ENCODE peak calls at places on chromosome 1, in seven cellular contexts. W is substantia nigra; N is GM12892; B is NCI-H1417; O is endothelial cell; E is cardiac fibroblast; A is naive thymus-derived CD4-positive, alpha-beta T cell. H is an unnamed sample.

GRCh38 chr1:215192306-215192705 is 109.8 kb downstream of the KCNK2 start:
- DNase-seq in N (no peak), A (no peak), B (no peak), W (no peak), O (no peak), E (peak), H (no peak)

GRCh38 chr1:64229307-64229706 is 25.9 kb downstream of the UBE2U start:
- DNase-seq in A (no peak), O (no peak), E (no peak), N (no peak), B (no peak), W (no peak), H (no peak)

GRCh38 chr1:205355054-205355453 is 1.7 kb downstream of the KLHDC8A start:
- DNase-seq in O (no peak), E (peak), B (no peak), A (no peak), N (no peak), W (peak), H (no peak)

GRCh38 chr1:11653616-11654570 is at the start of gene FBXO2:
- DNase-seq in B (no peak), A (no peak), O (no peak), E (no peak), N (peak), W (no peak), H (no peak)

GRCh38 chr1:56034222-56034621 is 545.1 kb downstream of the PLPP3 start:
- DNase-seq in N (no peak), A (no peak), E (peak), W (no peak), O (no peak), B (no peak), H (no peak)

GRCh38 chr1:30759718-30760281 is 2.2 kb upstream of the LAPTM5 start:
- DNase-seq in W (no peak), N (no peak), A (no peak), E (no peak), O (no peak), B (no peak), H (no peak)

GRCh38 chr1:185400057-185400456 is 83.0 kb upstream of the IVNS1ABP start:
- DNase-seq in A (no peak), N (no peak), W (no peak), O (no peak), B (no peak), E (peak), H (no peak)

GRCh38 chr1:2976180-2976562 is 45.1 kb upstream of the ACTRT2 start:
- DNase-seq in A (no peak), E (no peak), O (no peak), N (no peak), W (no peak), B (no peak), H (no peak)

GRCh38 chr1:89834078-89834704 is 13.4 kb downstream of the LRRC8D start:
- DNase-seq in A (no peak), W (no peak), N (no peak), B (no peak), O (no peak), E (no peak), H (no peak)

GRCh38 chr1:205225901-205226765 is 1.6 kb upstream of the TMCC2 start:
- DNase-seq in W (no peak), A (no peak), E (no peak), O (no peak), B (no peak), N (no peak), H (no peak)

GRCh38 chr1:77829851-77830250 is 50.4 kb downstream of the MIGA1 start:
- DNase-seq in A (no peak), W (no peak), O (no peak), E (no peak), B (no peak), N (no peak), H (no peak)

GRCh38 chr1:20361401-20361800 is 70.7 kb downstream of the VWA5B1 start:
- DNase-seq in O (no peak), E (peak), W (no peak), N (no peak), B (no peak), A (no peak), H (no peak)

GRCh38 chr1:154431586-154432373 is 26.6 kb downstream of the IL6R start:
- DNase-seq in W (no peak), N (no peak), E (peak), A (no peak), O (no peak), B (no peak), H (no peak)

GRCh38 chr1:46021046-46021822 is 111.2 kb downstream of the PIK3R3 start:
- DNase-seq in E (no peak), A (no peak), W (no peak), B (no peak), N (no peak), O (no peak), H (no peak)

GRCh38 chr1:144101397-144102050 is 129.7 kb upstream of the FAM72C start:
- DNase-seq in B (no peak), E (no peak), O (peak), N (peak), A (peak), W (no peak), H (no peak)

GRCh38 chr1:187477103-187477502 is 648.4 kb downstream of the PLA2G4A start:
- DNase-seq in E (peak), N (no peak), A (no peak), B (no peak), O (no peak), W (no peak), H (no peak)

GRCh38 chr1:76238094-76238551 is 163.6 kb downstream of the ST6GALNAC3 start:
- DNase-seq in A (no peak), N (no peak), B (no peak), W (no peak), E (no peak), O (no peak), H (no peak)

GRCh38 chr1:155092641-155093040 is 14.0 kb downstream of the EFNA3 start:
- DNase-seq in E (no peak), W (no peak), A (no peak), B (no peak), N (no peak), O (no peak), H (no peak)

GRCh38 chr1:59412705-59413326 is 115.9 kb downstream of the FGGY start:
- DNase-seq in E (no peak), N (no peak), B (no peak), W (no peak), O (no peak), A (no peak), H (no peak)

GRCh38 chr1:66090863-66091457 is 298.3 kb downstream of the PDE4B start:
- DNase-seq in B (no peak), A (no peak), E (no peak), N (no peak), W (no peak), O (no peak), H (no peak)

GRCh38 chr1:161230762-161231161 is 4.9 kb downstream of the TOMM40L start:
- DNase-seq in A (no peak), W (no peak), O (no peak), N (no peak), E (no peak), B (no peak), H (no peak)

GRCh38 chr1:66831529-66832239 is 30.6 kb upstream of the INSL5 start:
- DNase-seq in N (no peak), E (no peak), O (no peak), B (no peak), W (no peak), A (no peak), H (no peak)

H was measured in GM12864.